ENCODE peak calls at places on chromosome 15, in six cellular contexts. X is GM23248, B is MM.1S, P is IMR-90, D is colonic mucosa, O is H9. V is an unnamed sample.
A peak's percentile ranks its signal among the peaks of the same experiment; 100 is the strongest.

GRCh38 chr15:101318147-101318809 is 23.2 kb upstream of the SNRPA1 start:
- DNase-seq in X (no peak), B (no peak), P (no peak), D (no peak), O (no peak), V (no peak)

GRCh38 chr15:97909291-97909891 is 51.1 kb upstream of the ARRDC4 start:
- DNase-seq in X (peak; percentile 71), B (peak; percentile 67), P (peak; percentile 50), D (peak; percentile 77), O (peak; percentile 75), V (peak; percentile 24)

GRCh38 chr15:87500240-87500639 is 756.3 kb downstream of the NTRK3 start:
- DNase-seq in X (no peak), B (no peak), P (no peak), D (no peak), O (peak; percentile 59), V (no peak)

GRCh38 chr15:92130906-92131305 is 262.8 kb upstream of the ST8SIA2 start:
- DNase-seq in X (no peak), B (no peak), P (no peak), D (no peak), O (no peak), V (no peak)

GRCh38 chr15:92882697-92883642 is 17.2 kb upstream of the CHD2 start:
- DNase-seq in X (peak; percentile 51), B (peak; percentile 26), P (no peak), D (peak; percentile 32), O (no peak), V (no peak)

GRCh38 chr15:64503197-64503596 is 42.8 kb downstream of the ZNF609 start:
- DNase-seq in X (peak; percentile 59), B (no peak), P (peak; percentile 74), D (no peak), O (no peak), V (peak; percentile 66)

GRCh38 chr15:26461847-26462608 is 310.8 kb downstream of the GABRB3 start:
- DNase-seq in X (no peak), B (no peak), P (no peak), D (no peak), O (no peak), V (no peak)

GRCh38 chr15:64842986-64843561 is 1.4 kb downstream of the PLEKHO2 start:
- DNase-seq in X (peak; percentile 81), B (no peak), P (peak; percentile 59), D (no peak), O (no peak), V (peak; percentile 64)

GRCh38 chr15:60972301-60972700 is 256.8 kb downstream of the RORA start:
- DNase-seq in X (peak; percentile 95), B (no peak), P (peak; percentile 99), D (no peak), O (no peak), V (peak; percentile 82)

GRCh38 chr15:96358006-96358794 is 27.7 kb downstream of the NR2F2 start:
- DNase-seq in X (no peak), B (no peak), P (no peak), D (no peak), O (peak; percentile 37), V (no peak)

GRCh38 chr15:70121656-70122297 is 24.1 kb upstream of the TLE3 start:
- DNase-seq in X (peak; percentile 96), B (no peak), P (peak; percentile 80), D (peak; percentile 55), O (no peak), V (peak; percentile 94)

GRCh38 chr15:101558217-101558941 is 68.9 kb upstream of the PCSK6 start:
- DNase-seq in X (no peak), B (no peak), P (no peak), D (no peak), O (no peak), V (no peak)

GRCh38 chr15:36773698-36774097 is 194.3 kb downstream of the CDIN1 start:
- DNase-seq in X (no peak), B (no peak), P (no peak), D (no peak), O (no peak), V (no peak)

GRCh38 chr15:71237456-71238188 is 122.4 kb downstream of the THSD4 start:
- DNase-seq in X (peak; percentile 100), B (no peak), P (peak; percentile 96), D (peak; percentile 84), O (no peak), V (peak; percentile 78)

GRCh38 chr15:32698773-32699390 is 18.9 kb upstream of the GREM1 start:
- DNase-seq in X (peak; percentile 71), B (no peak), P (peak; percentile 29), D (no peak), O (no peak), V (peak; percentile 62)

GRCh38 chr15:62066663-62067447 is at the start of gene C2CD4A:
- DNase-seq in X (peak; percentile 56), B (peak; percentile 56), P (peak; percentile 42), D (peak; percentile 91), O (peak; percentile 95), V (peak; percentile 68)

GRCh38 chr15:81398910-81399551 is 25.0 kb upstream of the TMC3 start:
- DNase-seq in X (peak; percentile 58), B (no peak), P (peak; percentile 20), D (no peak), O (no peak), V (peak; percentile 47)

GRCh38 chr15:65233651-65234050 is 22.4 kb upstream of the CILP start:
- DNase-seq in X (peak; percentile 28), B (no peak), P (no peak), D (no peak), O (no peak), V (no peak)

GRCh38 chr15:69469467-69470191 is 17.0 kb downstream of the RPLP1 start:
- DNase-seq in X (peak; percentile 50), B (no peak), P (peak; percentile 56), D (no peak), O (no peak), V (no peak)

GRCh38 chr15:101088788-101089578 is 162.9 kb downstream of the CHSY1 start:
- DNase-seq in X (peak; percentile 79), B (peak; percentile 64), P (no peak), D (peak; percentile 76), O (peak; percentile 80), V (peak; percentile 20)

GRCh38 chr15:48730506-48730905 is 80.4 kb downstream of the CEP152 start:
- DNase-seq in X (no peak), B (no peak), P (no peak), D (no peak), O (no peak), V (no peak)

GRCh38 chr15:76184640-76185020 is 124.8 kb downstream of the TMEM266 start:
- DNase-seq in X (no peak), B (no peak), P (no peak), D (no peak), O (no peak), V (no peak)

GRCh38 chr15:76183906-76184639 is 124.3 kb downstream of the TMEM266 start:
- DNase-seq in X (no peak), B (no peak), P (no peak), D (no peak), O (no peak), V (no peak)

GRCh38 chr15:76179023-76179422 is 119.2 kb downstream of the TMEM266 start:
- DNase-seq in X (no peak), B (no peak), P (no peak), D (no peak), O (no peak), V (no peak)

GRCh38 chr15:76180321-76180720 is 120.5 kb downstream of the TMEM266 start:
- DNase-seq in X (no peak), B (no peak), P (no peak), D (no peak), O (no peak), V (no peak)

DNA sequence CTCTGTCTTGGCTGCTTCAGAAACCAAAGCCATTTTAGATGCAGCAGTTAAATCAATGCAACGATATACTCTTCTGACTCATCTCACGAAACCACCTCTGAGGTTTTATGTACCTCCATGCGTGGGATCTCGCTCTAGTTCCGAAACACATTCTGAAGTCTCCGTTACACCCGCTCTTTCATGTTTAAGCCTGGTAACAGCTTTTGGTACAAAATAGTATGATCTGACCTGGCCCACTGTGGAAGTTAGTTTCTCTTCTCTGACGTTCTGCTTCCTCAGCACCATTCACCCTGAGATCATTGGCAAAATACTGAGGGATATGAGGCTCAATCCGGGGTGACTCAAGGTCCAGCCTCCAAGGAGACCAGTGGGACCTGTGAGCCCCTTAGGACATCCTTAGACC is 121.9 kb downstream of the TMEM266 start:
- DNase-seq in X (no peak), B (no peak), P (no peak), D (no peak), O (no peak), V (no peak)
- H3K9ac ChIP-seq in X (no peak overlapping the region), B (no peak overlapping the region), P (no peak overlapping the region), D (no peak overlapping the region), O (no peak overlapping the region), V (no peak overlapping the region)

DNA sequence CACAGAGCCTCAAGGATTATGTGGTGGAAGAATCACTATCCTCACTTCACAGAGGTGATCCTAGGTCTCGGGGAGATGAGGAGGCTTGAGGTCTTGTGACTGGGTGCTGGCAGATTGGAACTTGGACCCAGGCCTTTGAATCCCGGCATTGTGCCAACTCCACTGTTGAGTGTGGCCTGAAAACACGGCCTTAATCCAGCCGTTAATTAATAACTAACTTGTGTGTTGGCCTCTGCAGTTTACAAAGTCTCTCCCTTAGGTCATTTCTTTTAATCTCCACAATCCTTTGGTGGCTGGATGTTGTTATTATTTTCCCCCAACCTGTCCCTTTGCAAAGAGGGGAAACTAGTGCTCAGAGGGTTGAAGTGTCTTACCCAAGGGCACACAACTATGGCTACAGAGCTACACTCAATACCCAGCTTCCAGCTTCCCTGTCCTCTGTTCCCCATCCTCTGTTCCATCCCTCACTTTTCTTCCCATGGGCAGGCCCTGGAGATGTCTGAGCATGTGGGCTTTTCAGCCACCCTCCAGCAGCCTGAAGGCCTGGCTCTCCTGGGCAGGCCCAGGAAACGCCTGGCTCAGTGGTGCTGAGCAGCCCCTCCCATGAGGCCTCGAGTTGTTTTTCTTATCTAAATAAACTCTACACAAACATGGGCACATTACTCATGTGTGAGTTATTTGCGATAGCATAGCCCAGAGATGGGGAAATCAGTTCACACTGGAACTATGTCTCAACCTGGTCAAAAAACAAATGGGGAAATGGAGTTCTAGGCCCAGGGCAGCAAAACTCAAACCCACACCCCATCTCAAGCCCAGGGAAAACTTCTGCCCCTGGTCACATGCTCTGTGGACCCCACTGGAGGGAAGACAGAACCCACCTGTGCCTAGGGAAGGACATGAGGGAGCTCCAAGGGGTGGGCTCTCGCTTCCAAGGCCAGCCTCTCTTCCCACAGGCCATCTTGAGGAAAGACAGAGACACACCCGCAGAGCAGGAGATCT is 16.8 kb upstream of the SMAD3 start:
- DNase-seq in X (peak; percentile 72), B (no peak), P (peak; percentile 96), D (peak; percentile 86), O (no peak), V (peak; percentile 91)
- H3K9ac ChIP-seq in X (peak overlapping the region; percentile 46), B (no peak overlapping the region), P (peak overlapping the region; percentile 77), D (peak overlapping the region; percentile 16), O (no peak overlapping the region), V (peak overlapping the region; percentile 37)

DNA sequence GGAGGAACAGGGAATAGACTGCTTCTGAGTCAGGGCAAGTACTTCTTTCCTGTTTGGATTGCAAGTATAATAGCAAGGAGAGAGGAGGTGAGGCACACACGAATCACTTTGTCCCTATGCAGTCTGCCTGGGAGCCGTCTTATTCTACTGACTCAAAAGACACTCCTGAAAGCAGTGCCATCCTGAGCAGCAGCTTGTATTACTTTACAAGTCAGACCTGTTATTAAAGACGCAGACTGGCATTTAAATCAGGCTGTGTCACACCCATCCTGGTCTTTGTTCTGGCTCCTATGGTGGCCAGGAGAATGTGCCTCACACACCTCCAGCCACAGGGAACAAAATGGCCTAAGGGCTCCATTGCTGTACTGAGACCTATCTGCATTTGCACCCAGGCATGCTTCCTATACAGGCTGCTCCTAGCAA is 17.9 kb upstream of the SQOR start:
- DNase-seq in X (peak; percentile 53), B (no peak), P (peak; percentile 52), D (no peak), O (peak; percentile 31), V (no peak)
- H3K9ac ChIP-seq in X (no peak overlapping the region), B (no peak overlapping the region), P (no peak overlapping the region), D (no peak overlapping the region), O (no peak overlapping the region), V (no peak overlapping the region)

GRCh38 chr15:78460737-78461136 is 22.7 kb downstream of the IREB2 start:
- DNase-seq in X (no peak), B (no peak), P (no peak), D (no peak), O (no peak), V (no peak)
- H3K9ac ChIP-seq in X (no peak overlapping the region), B (no peak overlapping the region), P (no peak overlapping the region), D (no peak overlapping the region), O (no peak overlapping the region), V (no peak overlapping the region)

V was measured in fibroblast of lung.